ENCODE peak calls at places on chromosome 1, in five cellular contexts. O, R, B, X and A are unnamed samples.
A peak's percentile ranks its signal among the peaks of the same experiment; 100 is the strongest.

GRCh38 chr1:54798206-54798605 is 2.9 kb downstream of the TTC22 start:
- DNase-seq in O (no peak), R (no peak), B (no peak), X (no peak), A (no peak)

GRCh38 chr1:112727716-112728115 is 12.6 kb upstream of the PPM1J start:
- DNase-seq in O (no peak), R (no peak), B (no peak), X (no peak), A (no peak)

GRCh38 chr1:211638246-211638645 is 37.2 kb downstream of the NEK2 start:
- DNase-seq in O (no peak), R (no peak), B (no peak), X (no peak), A (no peak)

GRCh38 chr1:212507361-212507760 is 74.6 kb downstream of the NENF start:
- DNase-seq in O (no peak), R (no peak), B (no peak), X (no peak), A (no peak)

GRCh38 chr1:27145934-27146354 is 9.0 kb downstream of the SLC9A1 start:
- DNase-seq in O (peak; percentile 81), R (peak; percentile 45), B (peak; percentile 37), X (peak; percentile 56), A (peak; percentile 60)

GRCh38 chr1:230919201-230919600 is 50.9 kb upstream of the C1orf198 start:
- DNase-seq in O (no peak), R (no peak), B (no peak), X (no peak), A (no peak)

GRCh38 chr1:77672374-77672773 is 10.1 kb downstream of the ZZZ3 start:
- DNase-seq in O (no peak), R (no peak), B (no peak), X (no peak), A (no peak)

GRCh38 chr1:246193537-246193936 is 313.5 kb downstream of the SMYD3 start:
- DNase-seq in O (no peak), R (no peak), B (no peak), X (no peak), A (no peak)

GRCh38 chr1:9443913-9444445 is 95.3 kb upstream of the SLC25A33 start:
- DNase-seq in O (no peak), R (peak; percentile 48), B (peak; percentile 61), X (peak; percentile 63), A (peak; percentile 43)

GRCh38 chr1:41735587-41736290 is 183.0 kb downstream of the HIVEP3 start:
- DNase-seq in O (peak; percentile 17), R (no peak), B (peak; percentile 30), X (no peak), A (peak; percentile 59)

GRCh38 chr1:89499320-89499719 is 25.3 kb upstream of the LRRC8B start:
- DNase-seq in O (no peak), R (no peak), B (no peak), X (no peak), A (peak; percentile 44)

GRCh38 chr1:58432813-58433668 is 113.5 kb downstream of the OMA1 start:
- DNase-seq in O (peak; percentile 31), R (no peak), B (no peak), X (no peak), A (peak; percentile 52)

GRCh38 chr1:8733463-8733862 is 84.0 kb downstream of the RERE start:
- DNase-seq in O (no peak), R (peak; percentile 27), B (no peak), X (no peak), A (no peak)

GRCh38 chr1:205672395-205672889 is 7.9 kb downstream of the SLC45A3 start:
- DNase-seq in O (no peak), R (no peak), B (no peak), X (no peak), A (no peak)
- H3K4me3 ChIP-seq in O (no peak overlapping the region), R (no peak overlapping the region), B (no peak overlapping the region), X (no peak overlapping the region), A (no peak overlapping the region)

DNA sequence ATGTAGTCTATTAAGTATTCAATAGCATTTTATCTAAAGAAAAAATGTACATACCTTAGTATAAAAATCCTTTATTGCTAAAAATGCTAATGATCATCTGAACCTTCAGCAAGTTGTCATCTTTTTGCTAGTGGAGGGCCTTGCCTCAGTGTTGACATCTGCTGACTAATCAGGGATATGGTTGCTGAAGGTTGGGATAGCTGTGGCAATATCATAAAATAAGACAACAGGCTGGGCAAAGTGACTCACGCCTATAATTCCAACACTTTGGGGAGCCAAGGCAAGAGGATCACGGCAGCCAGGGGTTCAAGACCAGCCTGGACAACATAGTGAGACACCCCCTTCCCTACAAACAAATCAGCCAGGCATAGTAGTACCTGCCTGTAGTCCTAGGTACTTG is 9.0 kb downstream of the DYNLT5 start:
- DNase-seq in O (peak; percentile 25), R (no peak), B (no peak), X (no peak), A (peak; percentile 51)
- TF ChIP-seq CTCF in O (peak; percentile 8), R (no peak), B (no peak), X (no peak), A (peak; percentile 14)

DNA sequence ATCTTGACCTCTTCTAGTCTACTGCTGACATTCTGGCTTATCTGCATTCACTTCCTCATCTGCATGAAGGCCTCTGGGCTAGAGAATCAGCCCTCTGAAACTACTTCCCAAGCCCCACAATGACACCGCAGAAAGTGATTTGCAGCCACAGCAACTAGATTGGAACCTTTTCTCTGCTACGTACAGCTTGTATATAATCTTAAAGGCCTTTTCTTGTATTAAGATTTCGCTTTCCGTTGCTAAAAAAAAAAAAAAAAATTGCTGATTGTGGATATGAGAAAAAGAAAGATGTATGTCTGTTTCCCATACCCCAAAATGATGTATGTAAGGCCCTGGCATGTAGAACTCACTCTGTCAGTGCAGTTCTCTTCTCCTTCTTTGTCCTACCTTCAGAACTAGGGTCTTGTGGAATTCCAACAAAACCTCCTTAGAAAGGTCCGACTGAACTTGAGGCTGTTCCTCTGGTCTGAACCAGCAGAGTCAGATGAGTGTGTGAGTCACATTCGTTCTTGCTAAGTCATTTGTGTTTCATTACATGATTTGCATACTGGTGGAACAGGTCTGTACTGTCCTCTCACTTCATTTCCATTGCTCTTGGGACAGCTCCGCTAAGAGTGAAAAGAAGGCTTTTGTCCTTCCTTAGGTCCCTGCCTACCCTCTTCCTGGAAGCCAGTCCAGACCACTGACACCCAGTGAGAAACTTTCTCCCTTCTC is 62.7 kb downstream of the PLPP3 start:
- DNase-seq in O (peak; percentile 33), R (no peak), B (no peak), X (no peak), A (peak; percentile 75)
- H3K4me3 ChIP-seq in O (no peak overlapping the region), R (no peak overlapping the region), B (no peak overlapping the region), X (no peak overlapping the region), A (no peak overlapping the region)

DNA sequence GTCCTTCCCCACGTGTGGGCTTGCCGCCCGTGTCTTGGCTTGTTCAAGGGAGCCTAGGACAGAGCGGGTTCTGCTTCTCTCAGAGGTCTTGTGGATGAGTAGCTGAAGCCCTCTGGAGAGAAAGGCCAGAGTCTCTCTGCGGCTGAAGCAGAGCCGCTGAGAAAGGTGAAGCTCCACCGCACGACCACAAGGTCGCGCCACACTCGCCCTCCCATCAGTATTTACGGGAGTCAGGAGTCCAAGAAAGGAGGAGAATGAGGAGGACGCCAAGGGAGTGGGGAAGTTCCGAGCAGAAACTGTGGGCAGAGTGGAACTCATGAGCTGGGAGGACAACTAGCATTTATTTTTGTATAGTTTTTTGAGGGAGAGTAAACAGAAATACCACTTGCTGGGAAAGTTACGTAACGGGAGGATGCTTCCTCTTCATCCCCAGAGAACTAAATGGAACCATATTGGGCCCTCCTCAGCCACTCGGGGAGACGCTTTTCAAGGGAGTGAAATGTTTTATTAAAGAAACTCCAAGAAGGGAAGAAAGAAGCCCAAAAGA is 51.6 kb upstream of the HAO2 start:
- DNase-seq in O (no peak), R (no peak), B (no peak), X (no peak), A (no peak)
- TF ChIP-seq CTCF in O (no peak), R (no peak), B (peak; percentile 8), X (no peak), A (no peak)

DNA sequence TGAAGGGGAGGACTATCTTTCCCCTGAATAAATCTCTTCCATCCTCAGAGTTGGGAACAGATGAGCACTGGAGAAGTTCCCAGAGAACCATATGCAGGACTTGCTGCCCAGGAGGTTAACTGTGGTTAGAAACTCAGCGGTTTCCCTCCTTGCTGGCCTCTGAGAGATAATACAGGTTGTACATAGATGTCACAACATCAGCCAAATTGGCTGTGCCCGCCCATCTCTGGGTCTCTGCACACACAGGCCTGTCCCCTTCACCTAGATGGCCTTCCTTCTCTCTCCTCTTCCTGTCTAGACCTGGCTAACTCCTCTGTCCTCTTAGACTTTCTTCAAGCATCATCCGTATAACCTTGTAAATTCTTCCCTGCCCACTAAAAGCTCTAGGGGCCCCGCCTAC is 5.7 kb downstream of the RGS5 start:
- DNase-seq in O (no peak), R (no peak), B (no peak), X (no peak), A (no peak)
- H3K4me3 ChIP-seq in O (no peak overlapping the region), R (peak overlapping the region; percentile 0), B (no peak overlapping the region), X (no peak overlapping the region), A (no peak overlapping the region)

GRCh38 chr1:191889623-191890003 is 268.6 kb upstream of the RGS18 start:
- DNase-seq in O (no peak), R (no peak), B (no peak), X (no peak), A (no peak)
- TF ChIP-seq CTCF in O (no peak), R (no peak), B (no peak), X (no peak), A (no peak)

GRCh38 chr1:227999056-227999930 is 7.5 kb upstream of the WNT3A start:
- DNase-seq in O (peak; percentile 60), R (peak; percentile 54), B (peak; percentile 77), X (peak; percentile 14), A (peak; percentile 81)
- H3K4me3 ChIP-seq in O (no peak overlapping the region), R (no peak overlapping the region), B (no peak overlapping the region), X (no peak overlapping the region), A (no peak overlapping the region)

GRCh38 chr1:33050221-33051076 is 13.8 kb upstream of the AK2 start:
- DNase-seq in O (peak; percentile 93), R (no peak), B (no peak), X (no peak), A (peak; percentile 96)
- TF ChIP-seq CTCF in O (peak; percentile 31), R (no peak), B (no peak), X (no peak), A (no peak)

GRCh38 chr1:16072616-16073484 is 601 bp downstream of the FAM131C start:
- DNase-seq in O (no peak), R (no peak), B (no peak), X (no peak), A (no peak)
- H3K4me3 ChIP-seq in O (peak overlapping the region; percentile 46), R (peak overlapping the region; percentile 52), B (peak overlapping the region; percentile 41), X (peak overlapping the region; percentile 33), A (peak overlapping the region; percentile 35)